ENCODE peak calls at places on chromosomes 4 and X, in five cellular contexts. P is Right ventricle myocardium superior; N is T1000; L is sigmoid colon; I is activated CD4-positive, alpha-beta memory T cell treated with anti-CD3 and anti-CD28 coated beads, Interleukin-2, amount 10 ng/mL, durations not matched to agents 7 days and 5 days. E is an unnamed sample.

GRCh38 chrX:87924619-87925018 is 407.0 kb downstream of the KLHL4 start:
- DNase-seq in P (no peak), N (no peak), L (no peak), I (no peak), E (no peak)

GRCh38 chr4:98613453-98614075 is 44.8 kb downstream of the TSPAN5 start:
- DNase-seq in P (no peak), N (no peak), L (no peak), I (no peak), E (no peak)

GRCh38 chr4:165802452-165802851 is 70.6 kb upstream of the TLL1 start:
- DNase-seq in P (no peak), N (no peak), L (no peak), I (no peak), E (no peak)

GRCh38 chr4:6052679-6053078 is 34.4 kb upstream of the C4orf50 start:
- DNase-seq in P (no peak), N (no peak), L (no peak), I (no peak), E (no peak)

GRCh38 chr4:133618963-133619362 is 469.9 kb downstream of the PCDH10 start:
- DNase-seq in P (no peak), N (no peak), L (no peak), I (no peak), E (no peak)

GRCh38 chrX:129013574-129013973 is 509.7 kb downstream of the SMARCA1 start:
- DNase-seq in P (no peak), N (no peak), L (no peak), I (no peak), E (no peak)

GRCh38 chrX:17067534-17067933 is 121.1 kb downstream of the REPS2 start:
- DNase-seq in P (no peak), N (no peak), L (no peak), I (no peak), E (no peak)

GRCh38 chrX:130299279-130300009 is 30.7 kb upstream of the ZNF280C start:
- DNase-seq in P (no peak), N (no peak), L (no peak), I (no peak), E (no peak)

GRCh38 chrX:42673411-42673810 is 104.6 kb downstream of the PPP1R2C start:
- DNase-seq in P (no peak), N (no peak), L (no peak), I (no peak), E (no peak)

GRCh38 chrX:11899091-11899490 is 141.1 kb downstream of the MSL3 start:
- DNase-seq in P (no peak), N (no peak), L (no peak), I (no peak), E (no peak)

GRCh38 chrX:22534643-22535042 is 261.9 kb downstream of the CBLL2 start:
- DNase-seq in P (no peak), N (peak), L (no peak), I (no peak), E (peak)

GRCh38 chr4:37717575-37717974 is 31.4 kb upstream of the RELL1 start:
- DNase-seq in P (no peak), N (peak), L (no peak), I (no peak), E (no peak)

GRCh38 chrX:131081772-131082755 is 23.9 kb downstream of the ARHGAP36 start:
- DNase-seq in P (no peak), N (no peak), L (no peak), I (no peak), E (no peak)

E was measured in psoas muscle.